ENCODE peak calls at places on chromosomes 2 and 18, in ten cellular contexts. One of them, this sample, is unnamed. For H3K9me3, the result is how much of the 10 kb centered on the place peaks cover.

GRCh38 chr2:212264227-212264626 is 274.4 kb downstream of the ERBB4 start:
- DNase-seq in BE2C: no peak
- DNase-seq in spleen: no peak
- DNase-seq in osteoblast: no peak
- DNase-seq in heart right ventricle: no peak
- DNase-seq in upper lobe of right lung: no peak
- DNase-seq in fibroblast of lung: no peak
- DNase-seq in HCT116: no peak
- DNase-seq in transverse colon: no peak
- DNase-seq in psoas muscle: no peak
- DNase-seq in this sample: no peak

GRCh38 chr2:7819316-7819715 is 862.5 kb upstream of the ID2 start:
- DNase-seq in HCT116: no peak
- DNase-seq in BE2C: no peak
- DNase-seq in spleen: no peak
- DNase-seq in psoas muscle: no peak
- DNase-seq in heart right ventricle: no peak
- DNase-seq in osteoblast: no peak
- DNase-seq in fibroblast of lung: no peak
- DNase-seq in transverse colon: no peak
- DNase-seq in upper lobe of right lung: no peak
- DNase-seq in this sample: no peak

GRCh38 chr18:76572517-76573247 is 77.6 kb upstream of the ZNF516 start:
- DNase-seq in transverse colon: no peak
- DNase-seq in spleen: no peak
- DNase-seq in upper lobe of right lung: no peak
- DNase-seq in BE2C: no peak
- DNase-seq in heart right ventricle: no peak
- DNase-seq in HCT116: no peak
- DNase-seq in psoas muscle: no peak
- DNase-seq in osteoblast: no peak
- DNase-seq in fibroblast of lung: no peak
- DNase-seq in this sample: no peak

GRCh38 chr2:33134086-33134763 is 187.5 kb downstream of the LTBP1 start:
- DNase-seq in spleen: no peak
- DNase-seq in transverse colon: peak
- DNase-seq in HCT116: peak
- DNase-seq in osteoblast: peak
- DNase-seq in fibroblast of lung: peak
- DNase-seq in upper lobe of right lung: no peak
- DNase-seq in heart right ventricle: peak
- DNase-seq in psoas muscle: peak
- DNase-seq in BE2C: no peak
- DNase-seq in this sample: peak

GRCh38 chr2:28538134-28538533 is 42.3 kb downstream of the PLB1 start:
- DNase-seq in HCT116: no peak
- DNase-seq in psoas muscle: no peak
- DNase-seq in fibroblast of lung: no peak
- DNase-seq in osteoblast: no peak
- DNase-seq in BE2C: no peak
- DNase-seq in upper lobe of right lung: no peak
- DNase-seq in spleen: no peak
- DNase-seq in heart right ventricle: no peak
- DNase-seq in transverse colon: no peak
- DNase-seq in this sample: no peak

GRCh38 chr2:153477641-153478288 is 797 bp downstream of the RPRM start:
- DNase-seq in heart right ventricle: no peak
- DNase-seq in spleen: no peak
- DNase-seq in osteoblast: peak
- DNase-seq in upper lobe of right lung: no peak
- DNase-seq in fibroblast of lung: no peak
- DNase-seq in HCT116: no peak
- DNase-seq in psoas muscle: no peak
- DNase-seq in transverse colon: no peak
- DNase-seq in BE2C: no peak
- DNase-seq in this sample: peak

GRCh38 chr2:110788936-110789335 is 56.6 kb downstream of the ACOXL start:
- DNase-seq in heart right ventricle: no peak
- DNase-seq in fibroblast of lung: no peak
- DNase-seq in spleen: no peak
- DNase-seq in HCT116: no peak
- DNase-seq in osteoblast: peak
- DNase-seq in upper lobe of right lung: no peak
- DNase-seq in BE2C: no peak
- DNase-seq in psoas muscle: no peak
- DNase-seq in transverse colon: no peak
- DNase-seq in this sample: no peak

GRCh38 chr2:37809931-37810570 is 115.0 kb upstream of the RMDN2 start:
- DNase-seq in HCT116: no peak
- DNase-seq in osteoblast: no peak
- DNase-seq in BE2C: no peak
- DNase-seq in transverse colon: no peak
- DNase-seq in heart right ventricle: no peak
- DNase-seq in spleen: no peak
- DNase-seq in upper lobe of right lung: no peak
- DNase-seq in fibroblast of lung: no peak
- DNase-seq in psoas muscle: no peak
- DNase-seq in this sample: no peak

GRCh38 chr2:28956415-28956826 is 24.7 kb upstream of the TOGARAM2 start:
- DNase-seq in upper lobe of right lung: no peak
- DNase-seq in heart right ventricle: no peak
- DNase-seq in HCT116: peak
- DNase-seq in spleen: no peak
- DNase-seq in transverse colon: no peak
- DNase-seq in fibroblast of lung: peak
- DNase-seq in psoas muscle: no peak
- DNase-seq in BE2C: peak
- DNase-seq in osteoblast: peak
- DNase-seq in this sample: no peak

GRCh38 chr18:58578321-58578720 is 50.6 kb downstream of the ALPK2 start:
- DNase-seq in HCT116: no peak
- DNase-seq in psoas muscle: no peak
- DNase-seq in osteoblast: no peak
- DNase-seq in transverse colon: no peak
- DNase-seq in BE2C: no peak
- DNase-seq in upper lobe of right lung: no peak
- DNase-seq in fibroblast of lung: peak
- DNase-seq in spleen: no peak
- DNase-seq in heart right ventricle: no peak
- DNase-seq in this sample: no peak

GRCh38 chr2:133171396-133172004 is 396.8 kb downstream of the NCKAP5 start:
- DNase-seq in BE2C: no peak
- DNase-seq in osteoblast: peak
- DNase-seq in transverse colon: no peak
- DNase-seq in heart right ventricle: peak
- DNase-seq in upper lobe of right lung: no peak
- DNase-seq in HCT116: peak
- DNase-seq in spleen: no peak
- DNase-seq in fibroblast of lung: peak
- DNase-seq in psoas muscle: no peak
- DNase-seq in this sample: no peak

GRCh38 chr2:86510436-86510933 is 52.8 kb downstream of the CHMP3 start:
- DNase-seq in heart right ventricle: no peak
- DNase-seq in fibroblast of lung: no peak
- DNase-seq in psoas muscle: no peak
- DNase-seq in upper lobe of right lung: no peak
- DNase-seq in HCT116: no peak
- DNase-seq in transverse colon: no peak
- DNase-seq in osteoblast: no peak
- DNase-seq in BE2C: no peak
- DNase-seq in spleen: no peak
- DNase-seq in this sample: no peak

GRCh38 chr2:108404784-108405397 is 27.1 kb downstream of the SULT1C4 start:
- DNase-seq in fibroblast of lung: no peak
- DNase-seq in psoas muscle: no peak
- DNase-seq in transverse colon: no peak
- DNase-seq in BE2C: no peak
- DNase-seq in heart right ventricle: no peak
- DNase-seq in HCT116: no peak
- DNase-seq in upper lobe of right lung: no peak
- DNase-seq in spleen: no peak
- DNase-seq in osteoblast: no peak
- DNase-seq in this sample: no peak

DNA sequence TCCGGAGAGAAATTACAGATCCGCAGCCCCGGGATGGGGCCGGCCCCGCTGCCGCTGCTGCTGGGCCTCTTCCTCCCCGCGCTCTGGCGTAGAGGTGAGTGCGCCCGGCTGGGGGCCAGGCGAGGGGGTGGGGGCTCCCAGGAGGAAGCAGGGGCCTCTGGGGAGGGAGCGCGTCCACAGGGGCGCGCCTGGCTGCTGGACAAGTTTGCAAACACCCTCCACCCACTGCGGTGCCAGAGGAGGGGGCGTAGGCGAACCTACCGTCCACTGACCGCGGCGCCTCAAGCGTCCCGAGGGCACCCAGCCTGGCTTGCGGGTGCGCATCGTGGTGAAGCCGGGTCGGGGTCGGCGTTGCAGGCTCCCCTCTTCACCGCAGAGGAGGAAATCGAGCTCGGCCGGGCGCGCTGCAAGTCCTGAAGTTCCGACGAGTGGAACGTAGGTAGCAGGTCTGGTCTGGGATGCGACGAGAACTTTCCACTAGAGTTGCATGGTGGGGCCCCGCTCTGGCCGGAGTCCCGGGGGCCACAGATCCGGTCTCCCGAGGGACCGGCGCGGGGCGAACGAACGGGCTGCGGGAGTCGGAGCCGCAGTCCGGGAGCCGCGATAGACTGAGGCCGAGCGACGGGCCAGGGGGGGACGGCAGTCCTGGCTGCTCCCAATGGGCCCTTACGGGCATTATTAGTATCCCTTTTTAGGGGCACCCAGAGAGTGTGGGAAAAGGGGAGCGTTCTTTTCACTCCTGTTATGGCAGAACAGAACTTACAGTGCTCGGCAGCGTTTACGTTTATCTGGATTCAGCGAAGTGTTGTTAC is 502 bp downstream of the MERTK start:
- DNase-seq in psoas muscle: no peak
- DNase-seq in upper lobe of right lung: no peak
- DNase-seq in heart right ventricle: peak
- DNase-seq in BE2C: peak
- DNase-seq in osteoblast: peak
- DNase-seq in transverse colon: no peak
- DNase-seq in fibroblast of lung: peak
- DNase-seq in spleen: no peak
- DNase-seq in HCT116: no peak
- DNase-seq in this sample: no peak
- TF ChIP-seq CTCF in psoas muscle: no peak
- TF ChIP-seq CTCF in upper lobe of right lung: no peak
- TF ChIP-seq CTCF in heart right ventricle: no peak
- TF ChIP-seq CTCF in BE2C: no peak
- TF ChIP-seq CTCF in osteoblast: no peak
- TF ChIP-seq CTCF in transverse colon: no peak
- TF ChIP-seq CTCF in fibroblast of lung: no peak
- TF ChIP-seq CTCF in spleen: no peak
- TF ChIP-seq CTCF in HCT116: no peak
- TF ChIP-seq CTCF in this sample: no peak

DNA sequence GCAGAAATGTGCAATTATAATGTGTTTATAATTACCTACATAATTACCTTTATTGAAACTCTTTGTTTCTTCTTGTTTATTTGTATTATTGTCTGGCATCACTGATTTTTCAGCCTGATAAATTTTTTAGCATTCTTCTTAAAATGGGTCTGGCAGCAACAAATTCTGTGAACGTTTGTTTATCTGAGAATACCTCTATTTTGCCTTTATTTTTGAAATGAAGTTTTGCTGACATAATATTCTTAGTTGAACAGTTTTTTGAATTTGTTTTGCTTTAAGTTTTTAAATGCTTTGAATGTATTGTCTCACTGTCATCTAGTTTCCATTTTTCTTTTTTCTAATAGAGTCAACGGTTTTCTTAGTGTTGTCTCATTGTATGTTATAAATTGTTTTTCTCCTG is 1152.0 kb upstream of the CDH2 start:
- DNase-seq in osteoblast: no peak
- DNase-seq in BE2C: no peak
- DNase-seq in HCT116: no peak
- DNase-seq in upper lobe of right lung: no peak
- DNase-seq in spleen: no peak
- DNase-seq in fibroblast of lung: no peak
- DNase-seq in heart right ventricle: no peak
- DNase-seq in psoas muscle: no peak
- DNase-seq in transverse colon: no peak
- DNase-seq in this sample: no peak
- H3K9me3 ChIP-seq in osteoblast: under half
- H3K9me3 ChIP-seq in BE2C: under half
- H3K9me3 ChIP-seq in HCT116: under half
- H3K9me3 ChIP-seq in upper lobe of right lung: under half
- H3K9me3 ChIP-seq in spleen: under half
- H3K9me3 ChIP-seq in fibroblast of lung: under half
- H3K9me3 ChIP-seq in heart right ventricle: under half
- H3K9me3 ChIP-seq in psoas muscle: under half
- H3K9me3 ChIP-seq in transverse colon: under half
- H3K9me3 ChIP-seq in this sample: under half

GRCh38 chr18:46343940-46344372 is 239.8 kb downstream of the HAUS1 start:
- DNase-seq in HCT116: no peak
- DNase-seq in transverse colon: peak
- DNase-seq in BE2C: no peak
- DNase-seq in heart right ventricle: peak
- DNase-seq in fibroblast of lung: no peak
- DNase-seq in upper lobe of right lung: peak
- DNase-seq in osteoblast: no peak
- DNase-seq in spleen: peak
- DNase-seq in psoas muscle: peak
- DNase-seq in this sample: no peak
- H3K4me3 ChIP-seq in HCT116: no peak
- H3K4me3 ChIP-seq in transverse colon: no peak
- H3K4me3 ChIP-seq in BE2C: no peak
- H3K4me3 ChIP-seq in heart right ventricle: no peak
- H3K4me3 ChIP-seq in fibroblast of lung: no peak
- H3K4me3 ChIP-seq in upper lobe of right lung: no peak
- H3K4me3 ChIP-seq in osteoblast: no peak
- H3K4me3 ChIP-seq in spleen: no peak
- H3K4me3 ChIP-seq in psoas muscle: no peak
- H3K4me3 ChIP-seq in this sample: no peak

DNA sequence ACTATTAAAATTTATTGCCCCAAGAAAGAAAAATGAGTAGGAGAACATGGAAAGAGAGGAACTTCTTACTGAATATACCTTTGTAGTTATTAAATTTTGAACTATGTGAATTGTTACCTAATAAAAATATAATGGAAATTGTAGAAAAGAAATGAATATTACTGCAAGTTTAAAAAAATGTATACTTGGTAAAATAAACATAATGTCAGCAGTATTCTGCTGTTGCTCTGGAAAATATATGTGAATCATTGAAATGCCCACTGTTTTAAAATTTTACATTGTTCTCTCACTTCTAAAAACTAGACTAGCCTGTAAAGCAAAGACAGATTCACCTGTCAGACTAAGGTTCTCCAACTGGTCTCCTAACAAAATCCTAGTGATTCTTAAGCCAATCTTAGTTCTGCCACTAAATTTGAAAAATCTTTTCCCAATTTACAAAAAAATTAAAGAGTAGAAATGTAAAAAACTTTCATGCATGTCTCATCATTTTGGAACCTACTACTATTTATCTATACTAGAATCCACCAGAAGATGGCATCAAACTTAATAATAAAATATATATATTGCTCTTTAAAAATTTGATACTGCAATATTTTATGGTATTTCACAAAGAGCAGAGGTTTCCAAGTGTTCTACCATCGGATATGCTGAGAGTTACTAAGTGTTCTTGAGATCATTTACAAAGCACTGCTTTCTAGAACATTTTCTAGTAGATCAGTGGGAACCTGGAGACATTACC is 22.3 kb upstream of the TMEM237 start:
- DNase-seq in transverse colon: no peak
- DNase-seq in psoas muscle: no peak
- DNase-seq in spleen: no peak
- DNase-seq in osteoblast: no peak
- DNase-seq in heart right ventricle: no peak
- DNase-seq in fibroblast of lung: no peak
- DNase-seq in HCT116: no peak
- DNase-seq in BE2C: no peak
- DNase-seq in upper lobe of right lung: no peak
- DNase-seq in this sample: no peak
- TF ChIP-seq CTCF in transverse colon: no peak
- TF ChIP-seq CTCF in psoas muscle: peak
- TF ChIP-seq CTCF in spleen: no peak
- TF ChIP-seq CTCF in osteoblast: peak
- TF ChIP-seq CTCF in heart right ventricle: no peak
- TF ChIP-seq CTCF in fibroblast of lung: no peak
- TF ChIP-seq CTCF in HCT116: no peak
- TF ChIP-seq CTCF in BE2C: peak
- TF ChIP-seq CTCF in upper lobe of right lung: peak
- TF ChIP-seq CTCF in this sample: no peak

This sample was measured in kidney.